ENCODE peak calls at places on chromosomes 11 and 22, in nine cellular contexts. A is AG04450, R is IMR-90, Z is right atrium auricular region, J is mesendoderm, N is kidney, S is adrenal gland, U is PC-9, E is neural progenitor cell. C is an unnamed sample.

GRCh38 chr11:63527667-63528066 is 8.9 kb upstream of the PLAAT4 start:
- DNase-seq in A (no peak), R (no peak), Z (no peak), J (no peak), N (no peak), S (no peak), U (no peak), E (no peak), C (no peak)

GRCh38 chr22:48197189-48197690 is 1434.8 kb downstream of the TBC1D22A start:
- DNase-seq in A (no peak), R (no peak), Z (peak), J (no peak), N (no peak), S (no peak), U (no peak), E (no peak), C (no peak)

GRCh38 chr11:26741036-26741435 is 19.2 kb upstream of the SLC5A12 start:
- DNase-seq in A (no peak), R (no peak), Z (no peak), J (no peak), N (no peak), S (no peak), U (no peak), E (peak), C (no peak)

GRCh38 chr22:36449776-36450175 is 31.7 kb downstream of the TXN2 start:
- DNase-seq in A (no peak), R (no peak), Z (no peak), J (no peak), N (no peak), S (no peak), U (no peak), E (no peak), C (no peak)

GRCh38 chr11:64088159-64089026 is 52.7 kb downstream of the FLRT1 start:
- DNase-seq in A (no peak), R (no peak), Z (no peak), J (peak), N (no peak), S (no peak), U (no peak), E (peak), C (peak)

GRCh38 chr11:2177081-2177480 is 5.5 kb upstream of the TH start:
- DNase-seq in A (no peak), R (no peak), Z (no peak), J (no peak), N (no peak), S (no peak), U (no peak), E (no peak), C (peak)

GRCh38 chr22:36727110-36727509 is 23.6 kb upstream of the CACNG2 start:
- DNase-seq in A (no peak), R (no peak), Z (no peak), J (no peak), N (no peak), S (no peak), U (no peak), E (no peak), C (no peak)

GRCh38 chr11:2664331-2664730 is 35.5 kb downstream of the KCNQ1OT1 start:
- DNase-seq in A (no peak), R (no peak), Z (peak), J (no peak), N (peak), S (no peak), U (no peak), E (no peak), C (no peak)

GRCh38 chr11:79244175-79244804 is 196.5 kb downstream of the TENM4 start:
- DNase-seq in A (peak), R (peak), Z (no peak), J (no peak), N (no peak), S (peak), U (no peak), E (no peak), C (peak)

GRCh38 chr22:28051091-28051786 is 132.2 kb upstream of the PITPNB start:
- DNase-seq in A (no peak), R (no peak), Z (no peak), J (no peak), N (no peak), S (no peak), U (no peak), E (peak), C (no peak)

GRCh38 chr22:20013382-20013871 is 3.2 kb downstream of the ARVCF start:
- DNase-seq in A (no peak), R (peak), Z (no peak), J (peak), N (peak), S (peak), U (no peak), E (peak), C (peak)

GRCh38 chr22:20438066-20438677 is 547 bp upstream of the SCARF2 start:
- DNase-seq in A (no peak), R (peak), Z (no peak), J (peak), N (peak), S (no peak), U (no peak), E (peak), C (no peak)

GRCh38 chr22:37569009-37569920 is 9.0 kb downstream of the CDC42EP1 start:
- DNase-seq in A (no peak), R (no peak), Z (no peak), J (peak), N (no peak), S (peak), U (peak), E (no peak), C (no peak)

DNA sequence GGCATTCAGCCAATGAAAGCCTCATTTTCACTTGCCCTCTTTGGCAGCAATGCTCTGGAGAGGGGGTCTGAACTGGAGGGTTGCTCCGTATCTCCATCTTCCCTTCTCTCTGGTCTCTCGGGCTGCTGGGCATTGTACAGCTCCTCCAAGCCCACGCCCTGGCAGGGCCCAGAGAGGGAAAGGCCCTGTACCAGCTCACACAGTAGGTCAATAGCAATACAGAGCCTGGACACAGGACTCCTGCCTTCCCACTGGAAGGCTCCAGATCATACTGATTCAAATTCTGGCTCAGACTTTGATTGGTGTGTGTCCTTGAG is 6.6 kb downstream of the CSDC2 start:
- DNase-seq in A (no peak), R (no peak), Z (no peak), J (no peak), N (no peak), S (no peak), U (no peak), E (no peak), C (no peak)
- H3K27ac ChIP-seq in A (no peak), R (no peak), Z (peak), J (no peak), N (no peak), S (no peak), U (no peak), E (no peak), C (no peak)

GRCh38 chr11:35796542-35796941 is 134.0 kb downstream of the TRIM44 start:
- DNase-seq in A (no peak), R (peak), Z (no peak), J (peak), N (no peak), S (no peak), U (peak), E (no peak), C (no peak)

GRCh38 chr11:35798983-35799382 is 136.4 kb downstream of the TRIM44 start:
- DNase-seq in A (no peak), R (no peak), Z (no peak), J (no peak), N (no peak), S (no peak), U (no peak), E (no peak), C (no peak)

GRCh38 chr11:35800970-35801953 is 138.7 kb downstream of the TRIM44 start:
- DNase-seq in A (no peak), R (no peak), Z (no peak), J (peak), N (no peak), S (no peak), U (no peak), E (no peak), C (no peak)

GRCh38 chr11:35799655-35800054 is 137.1 kb downstream of the TRIM44 start:
- DNase-seq in A (no peak), R (no peak), Z (no peak), J (no peak), N (no peak), S (no peak), U (no peak), E (no peak), C (no peak)

DNA sequence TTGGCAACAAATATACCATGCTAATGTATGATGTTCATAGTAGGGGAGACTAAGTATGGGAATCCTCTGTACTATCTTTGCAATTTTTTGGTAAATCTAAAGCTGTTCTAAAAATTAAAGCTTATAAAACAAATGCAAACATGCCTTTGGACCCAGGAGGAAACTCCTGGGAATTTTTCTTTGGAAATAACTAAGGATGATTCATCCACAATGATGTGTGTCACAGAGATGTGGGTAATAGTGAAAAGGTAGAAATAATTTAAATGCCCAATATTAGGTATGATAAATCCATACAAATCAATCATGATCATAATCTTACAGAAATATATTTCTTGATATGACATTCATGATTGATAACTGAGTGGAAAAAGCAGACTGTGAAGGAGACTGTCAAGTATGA is 135.8 kb downstream of the TRIM44 start:
- DNase-seq in A (no peak), R (peak), Z (no peak), J (no peak), N (no peak), S (no peak), U (no peak), E (no peak), C (no peak)
- H3K4me3 ChIP-seq in A (no peak), R (no peak), Z (no peak), J (no peak), N (no peak), S (no peak), U (no peak), E (no peak), C (no peak)

GRCh38 chr22:26756675-26757293 is 99.4 kb downstream of the MIAT start:
- DNase-seq in A (no peak), R (peak), Z (peak), J (peak), N (peak), S (peak), U (peak), E (peak), C (peak)
- H3K27ac ChIP-seq in A (no peak), R (no peak), Z (no peak), J (no peak), N (no peak), S (no peak), U (no peak), E (no peak), C (no peak)

DNA sequence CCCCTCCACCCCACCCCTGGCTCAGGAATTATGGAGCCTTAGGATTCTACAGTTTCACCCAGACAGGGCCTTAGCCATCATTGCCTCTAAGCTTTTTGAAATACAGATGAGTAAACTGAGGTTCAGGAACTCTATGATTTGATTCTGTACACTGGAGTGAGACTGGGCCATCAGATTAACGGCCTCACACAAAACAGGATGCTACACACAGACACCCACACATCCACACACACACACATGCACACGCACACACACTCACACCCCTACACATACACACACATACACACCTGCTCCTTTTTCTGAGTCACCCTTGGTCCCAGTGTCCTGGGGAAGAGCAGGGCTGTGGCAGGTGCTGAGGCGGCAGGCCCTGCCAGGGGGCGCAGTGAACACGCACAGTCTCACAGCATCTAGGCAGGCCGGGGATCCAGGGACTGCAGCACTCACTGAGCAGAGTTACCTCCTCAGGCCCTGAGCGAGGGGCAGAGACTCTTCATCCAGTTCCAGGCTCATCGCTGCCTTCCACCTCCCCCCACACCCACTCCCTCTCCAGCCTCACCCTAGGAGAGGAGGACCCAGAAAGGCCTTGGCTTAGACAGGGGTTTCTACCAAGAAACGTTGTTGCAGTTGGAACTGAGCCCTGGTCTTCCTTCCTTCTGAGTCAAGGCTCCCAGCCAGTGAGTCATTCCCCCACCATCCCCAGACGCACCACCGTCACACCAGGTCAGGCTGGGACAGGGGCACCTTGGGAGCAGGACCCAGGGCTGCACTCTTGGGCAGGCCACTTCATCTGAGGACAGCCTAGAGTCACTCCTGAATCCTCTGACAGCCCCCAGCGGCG is 89.8 kb upstream of the PARVA start:
- DNase-seq in A (peak), R (peak), Z (peak), J (peak), N (peak), S (peak), U (peak), E (peak), C (peak)
- H3K4me3 ChIP-seq in A (peak), R (peak), Z (no peak), J (no peak), N (no peak), S (no peak), U (peak), E (no peak), C (no peak)

DNA sequence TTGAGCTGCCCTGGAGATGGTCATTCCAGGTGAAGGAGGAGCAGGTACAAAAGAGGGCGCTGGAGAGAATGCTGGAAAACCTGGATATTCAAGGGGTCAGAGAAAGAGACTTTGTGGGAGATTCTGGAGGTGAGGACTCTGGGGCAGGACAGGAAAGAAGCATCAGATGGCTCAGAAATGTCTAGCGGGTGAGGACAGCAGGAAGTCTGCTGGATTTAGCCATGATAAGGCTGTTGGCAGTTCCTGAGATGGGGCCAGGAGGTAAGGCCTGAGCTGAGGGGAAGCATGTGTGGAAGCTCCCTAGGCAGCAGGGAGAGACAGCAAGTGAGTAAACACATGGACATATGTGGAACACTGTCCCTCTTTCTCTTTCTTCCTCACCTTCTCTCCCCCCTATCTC is 1.5 kb downstream of the UPB1 start:
- DNase-seq in A (no peak), R (no peak), Z (no peak), J (no peak), N (no peak), S (no peak), U (no peak), E (no peak), C (peak)
- H3K27ac ChIP-seq in A (no peak), R (no peak), Z (peak), J (no peak), N (no peak), S (no peak), U (no peak), E (no peak), C (peak)

GRCh38 chr11:102832612-102833011 is 10.8 kb downstream of the MMP3 start:
- DNase-seq in A (no peak), R (no peak), Z (no peak), J (no peak), N (no peak), S (no peak), U (no peak), E (no peak), C (no peak)

GRCh38 chr11:102830328-102830727 is 13.1 kb downstream of the MMP3 start:
- DNase-seq in A (no peak), R (peak), Z (no peak), J (no peak), N (no peak), S (no peak), U (no peak), E (no peak), C (no peak)

GRCh38 chr11:102829671-102830070 is 13.7 kb downstream of the MMP3 start:
- DNase-seq in A (no peak), R (no peak), Z (no peak), J (no peak), N (no peak), S (no peak), U (no peak), E (no peak), C (no peak)

GRCh38 chr11:102831709-102832492 is 11.5 kb downstream of the MMP3 start:
- DNase-seq in A (no peak), R (no peak), Z (no peak), J (no peak), N (no peak), S (peak), U (no peak), E (no peak), C (no peak)

DNA sequence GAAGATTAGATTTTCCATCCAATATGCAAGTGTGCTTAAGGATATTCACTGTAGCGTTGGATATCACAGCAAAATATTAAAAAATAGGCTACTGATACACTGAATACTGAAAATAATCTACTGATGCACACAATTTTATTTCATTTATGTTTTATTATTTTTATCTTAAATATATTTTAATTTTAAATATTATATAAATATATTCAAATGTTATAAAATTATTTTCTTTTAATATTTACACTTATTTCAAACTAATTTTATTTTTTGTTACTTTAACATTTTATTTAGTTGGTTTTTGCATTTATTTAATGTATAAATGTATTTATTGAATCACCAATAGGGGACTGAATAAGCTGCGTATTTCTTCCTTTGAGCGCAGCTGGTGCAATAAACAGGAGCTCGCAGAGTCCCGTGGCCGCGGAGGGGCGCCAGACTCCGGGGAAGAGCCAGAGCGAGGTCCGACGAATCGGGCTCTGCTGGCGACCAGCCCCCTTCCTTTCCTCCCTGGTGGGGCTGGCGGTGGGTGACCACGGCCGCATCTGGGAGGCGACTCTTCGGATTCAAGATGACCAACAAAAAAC is 12.2 kb downstream of the MMP3 start:
- DNase-seq in A (no peak), R (peak), Z (no peak), J (peak), N (no peak), S (peak), U (no peak), E (peak), C (no peak)
- H3K4me3 ChIP-seq in A (peak), R (peak), Z (no peak), J (no peak), N (peak), S (no peak), U (no peak), E (no peak), C (no peak)

GRCh38 chr11:65592840-65593517 is 2.6 kb downstream of the KCNK7 start:
- DNase-seq in A (no peak), R (no peak), Z (no peak), J (no peak), N (no peak), S (no peak), U (no peak), E (no peak), C (no peak)

GRCh38 chr11:65593518-65594414 is 1.8 kb downstream of the KCNK7 start:
- DNase-seq in A (no peak), R (no peak), Z (no peak), J (peak), N (no peak), S (no peak), U (peak), E (peak), C (peak)

GRCh38 chr11:65590240-65590738 is 5.3 kb downstream of the KCNK7 start:
- DNase-seq in A (peak), R (peak), Z (no peak), J (no peak), N (peak), S (no peak), U (no peak), E (no peak), C (no peak)

GRCh38 chr11:65589444-65590239 is 6.0 kb downstream of the KCNK7 start:
- DNase-seq in A (no peak), R (no peak), Z (no peak), J (no peak), N (no peak), S (no peak), U (no peak), E (no peak), C (no peak)

GRCh38 chr11:65591939-65592814 is 3.4 kb downstream of the KCNK7 start:
- DNase-seq in A (no peak), R (peak), Z (no peak), J (peak), N (peak), S (no peak), U (no peak), E (peak), C (no peak)
- H3K27ac ChIP-seq in A (no peak), R (no peak), Z (peak), J (no peak), N (peak), S (no peak), U (no peak), E (no peak), C (no peak)

GRCh38 chr11:122099345-122100045 is 16.5 kb downstream of the BLID start:
- DNase-seq in A (no peak), R (peak), Z (no peak), J (no peak), N (no peak), S (no peak), U (no peak), E (no peak), C (no peak)
- H3K4me3 ChIP-seq in A (peak), R (peak), Z (peak), J (no peak), N (peak), S (no peak), U (no peak), E (peak), C (no peak)

DNA sequence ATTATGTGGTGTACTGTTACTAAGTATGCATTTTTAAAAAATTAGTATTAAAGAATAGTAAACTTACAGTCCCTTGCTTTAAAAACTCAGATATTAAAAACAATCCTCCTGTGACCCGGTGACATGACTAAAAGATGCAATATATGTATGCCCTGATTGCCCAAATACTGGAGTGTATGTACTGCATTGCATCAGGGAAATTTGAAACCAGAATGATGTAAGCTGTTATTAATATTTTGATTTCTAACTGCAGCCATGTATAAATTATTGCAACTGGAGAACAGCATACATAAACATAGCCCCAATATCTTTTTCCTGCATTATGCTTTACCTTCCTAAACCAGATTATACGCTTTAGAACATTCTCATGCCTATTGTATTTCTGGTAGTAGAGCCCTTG is 3.7 kb upstream of the HSPA8 start:
- DNase-seq in A (peak), R (peak), Z (no peak), J (no peak), N (no peak), S (no peak), U (no peak), E (no peak), C (no peak)
- H3K27ac ChIP-seq in A (no peak), R (peak), Z (no peak), J (no peak), N (no peak), S (no peak), U (peak), E (no peak), C (no peak)